ENCODE peak calls at places on chromosomes 6 and 20, in nine cellular contexts. One of them, this sample, is unnamed.

GRCh38 chr6:104928141-104928540 is 28.8 kb upstream of the LIN28B start:
- DNase-seq in omental fat pad: no peak
- DNase-seq in left colon: no peak
- DNase-seq in HepG2: no peak
- DNase-seq in AG09319: no peak
- DNase-seq in AML-193: no peak
- DNase-seq in stimulated activated CD4-positive, alpha-beta T cell treated with anti-CD3 and anti-CD28 coated beads, Interleukin-15, amount 100 ng/mL, for 24 hours: no peak
- DNase-seq in smooth muscle cell of the brain vasculature: no peak
- DNase-seq in astrocyte of the spinal cord: no peak
- DNase-seq in this sample: no peak

GRCh38 chr6:116840091-116840490 is 11.2 kb upstream of the GPRC6A start:
- DNase-seq in HepG2: no peak
- DNase-seq in astrocyte of the spinal cord: peak
- DNase-seq in omental fat pad: no peak
- DNase-seq in stimulated activated CD4-positive, alpha-beta T cell treated with anti-CD3 and anti-CD28 coated beads, Interleukin-15, amount 100 ng/mL, for 24 hours: no peak
- DNase-seq in AG09319: no peak
- DNase-seq in AML-193: no peak
- DNase-seq in smooth muscle cell of the brain vasculature: no peak
- DNase-seq in left colon: no peak
- DNase-seq in this sample: no peak

GRCh38 chr6:170147832-170148708 is 142.8 kb downstream of the DLL1 start:
- DNase-seq in astrocyte of the spinal cord: no peak
- DNase-seq in left colon: no peak
- DNase-seq in HepG2: no peak
- DNase-seq in AG09319: no peak
- DNase-seq in omental fat pad: no peak
- DNase-seq in smooth muscle cell of the brain vasculature: no peak
- DNase-seq in AML-193: no peak
- DNase-seq in stimulated activated CD4-positive, alpha-beta T cell treated with anti-CD3 and anti-CD28 coated beads, Interleukin-15, amount 100 ng/mL, for 24 hours: peak
- DNase-seq in this sample: no peak

GRCh38 chr6:127289934-127290333 is 23.3 kb downstream of the RNF146 start:
- DNase-seq in AG09319: no peak
- DNase-seq in omental fat pad: no peak
- DNase-seq in HepG2: no peak
- DNase-seq in AML-193: no peak
- DNase-seq in left colon: no peak
- DNase-seq in smooth muscle cell of the brain vasculature: no peak
- DNase-seq in stimulated activated CD4-positive, alpha-beta T cell treated with anti-CD3 and anti-CD28 coated beads, Interleukin-15, amount 100 ng/mL, for 24 hours: no peak
- DNase-seq in astrocyte of the spinal cord: no peak
- DNase-seq in this sample: no peak

GRCh38 chr6:4447646-4448315 is 312.4 kb upstream of the ECI2 start:
- DNase-seq in astrocyte of the spinal cord: no peak
- DNase-seq in omental fat pad: no peak
- DNase-seq in stimulated activated CD4-positive, alpha-beta T cell treated with anti-CD3 and anti-CD28 coated beads, Interleukin-15, amount 100 ng/mL, for 24 hours: no peak
- DNase-seq in AML-193: no peak
- DNase-seq in left colon: no peak
- DNase-seq in AG09319: no peak
- DNase-seq in smooth muscle cell of the brain vasculature: no peak
- DNase-seq in HepG2: no peak
- DNase-seq in this sample: no peak

GRCh38 chr20:59831901-59832240 is 101.6 kb downstream of the SYCP2 start:
- DNase-seq in AML-193: no peak
- DNase-seq in omental fat pad: no peak
- DNase-seq in astrocyte of the spinal cord: no peak
- DNase-seq in HepG2: no peak
- DNase-seq in stimulated activated CD4-positive, alpha-beta T cell treated with anti-CD3 and anti-CD28 coated beads, Interleukin-15, amount 100 ng/mL, for 24 hours: no peak
- DNase-seq in smooth muscle cell of the brain vasculature: no peak
- DNase-seq in AG09319: no peak
- DNase-seq in left colon: no peak
- DNase-seq in this sample: no peak

GRCh38 chr20:46757754-46758678 is 48.6 kb downstream of the SLC2A10 start:
- DNase-seq in HepG2: peak
- DNase-seq in smooth muscle cell of the brain vasculature: peak
- DNase-seq in astrocyte of the spinal cord: peak
- DNase-seq in omental fat pad: no peak
- DNase-seq in stimulated activated CD4-positive, alpha-beta T cell treated with anti-CD3 and anti-CD28 coated beads, Interleukin-15, amount 100 ng/mL, for 24 hours: peak
- DNase-seq in AML-193: peak
- DNase-seq in left colon: peak
- DNase-seq in AG09319: no peak
- DNase-seq in this sample: peak

GRCh38 chr20:15654208-15654649 is 919.0 kb downstream of the KIF16B start:
- DNase-seq in omental fat pad: no peak
- DNase-seq in AML-193: peak
- DNase-seq in astrocyte of the spinal cord: peak
- DNase-seq in smooth muscle cell of the brain vasculature: no peak
- DNase-seq in AG09319: no peak
- DNase-seq in left colon: peak
- DNase-seq in HepG2: peak
- DNase-seq in stimulated activated CD4-positive, alpha-beta T cell treated with anti-CD3 and anti-CD28 coated beads, Interleukin-15, amount 100 ng/mL, for 24 hours: no peak
- DNase-seq in this sample: peak

GRCh38 chr6:150544793-150545192 is 54.9 kb upstream of the PLEKHG1 start:
- DNase-seq in smooth muscle cell of the brain vasculature: no peak
- DNase-seq in AML-193: no peak
- DNase-seq in HepG2: no peak
- DNase-seq in stimulated activated CD4-positive, alpha-beta T cell treated with anti-CD3 and anti-CD28 coated beads, Interleukin-15, amount 100 ng/mL, for 24 hours: no peak
- DNase-seq in astrocyte of the spinal cord: no peak
- DNase-seq in left colon: no peak
- DNase-seq in omental fat pad: no peak
- DNase-seq in AG09319: no peak
- DNase-seq in this sample: no peak

GRCh38 chr20:1335961-1336698 is 7.2 kb upstream of the SDCBP2 start:
- DNase-seq in left colon: no peak
- DNase-seq in AML-193: no peak
- DNase-seq in AG09319: no peak
- DNase-seq in smooth muscle cell of the brain vasculature: no peak
- DNase-seq in stimulated activated CD4-positive, alpha-beta T cell treated with anti-CD3 and anti-CD28 coated beads, Interleukin-15, amount 100 ng/mL, for 24 hours: no peak
- DNase-seq in astrocyte of the spinal cord: no peak
- DNase-seq in omental fat pad: no peak
- DNase-seq in HepG2: no peak
- DNase-seq in this sample: no peak

GRCh38 chr20:57395111-57395959 is 4.1 kb downstream of the RBM38 start:
- DNase-seq in stimulated activated CD4-positive, alpha-beta T cell treated with anti-CD3 and anti-CD28 coated beads, Interleukin-15, amount 100 ng/mL, for 24 hours: no peak
- DNase-seq in omental fat pad: no peak
- DNase-seq in AG09319: peak
- DNase-seq in AML-193: no peak
- DNase-seq in smooth muscle cell of the brain vasculature: no peak
- DNase-seq in left colon: peak
- DNase-seq in astrocyte of the spinal cord: peak
- DNase-seq in HepG2: no peak
- DNase-seq in this sample: no peak